ENCODE peak calls at places on chromosomes 3 and 15, in five cellular contexts. R is mucosa of descending colon, Y is lower leg skin, P is tibial artery, G is osteocyte. S is an unnamed sample.
A peak's percentile ranks its signal among the peaks of the same experiment; 100 is the strongest.

GRCh38 chr3:100992086-100993033 is 861 bp downstream of the ABI3BP start:
- DNase-seq in R (no peak), Y (no peak), P (no peak), G (no peak), S (no peak)

GRCh38 chr3:77530870-77531269 is 491.0 kb downstream of the ROBO2 start:
- DNase-seq in R (no peak), Y (no peak), P (no peak), G (no peak), S (no peak)

GRCh38 chr15:89654311-89654761 is 931 bp downstream of the KIF7 start:
- DNase-seq in R (no peak), Y (no peak), P (peak; percentile 19), G (no peak), S (no peak)

GRCh38 chr15:79539426-79539825 is 107.3 kb downstream of the MINAR1 start:
- DNase-seq in R (no peak), Y (no peak), P (no peak), G (no peak), S (no peak)

GRCh38 chr3:194281306-194281705 is 69.8 kb downstream of the CPN2 start:
- DNase-seq in R (no peak), Y (peak; percentile 66), P (peak; percentile 14), G (no peak), S (no peak)

GRCh38 chr15:62757535-62757934 is 285.0 kb upstream of the TPM1 start:
- DNase-seq in R (no peak), Y (no peak), P (no peak), G (no peak), S (no peak)

GRCh38 chr15:44812029-44812517 is 75.7 kb downstream of the TRIM69 start:
- DNase-seq in R (peak; percentile 87), Y (no peak), P (no peak), G (peak; percentile 56), S (no peak)

GRCh38 chr3:59558906-59559720 is 509.3 kb upstream of the CFAP20DC start:
- DNase-seq in R (no peak), Y (no peak), P (no peak), G (no peak), S (no peak)

GRCh38 chr3:142459096-142459495 is 11.3 kb upstream of the XRN1 start:
- DNase-seq in R (no peak), Y (no peak), P (no peak), G (no peak), S (no peak)

GRCh38 chr15:51325167-51325566 is 13.2 kb downstream of the CYP19A1 start:
- DNase-seq in R (no peak), Y (no peak), P (no peak), G (no peak), S (no peak)

GRCh38 chr3:187193181-187193580 is 4.1 kb upstream of the RTP1 start:
- DNase-seq in R (no peak), Y (no peak), P (no peak), G (no peak), S (no peak)

GRCh38 chr3:120622870-120623718 is 27.0 kb downstream of the NDUFB4 start:
- DNase-seq in R (no peak), Y (no peak), P (no peak), G (no peak), S (no peak)
- TF ChIP-seq CTCF in R (no peak), Y (no peak), P (no peak), G (peak; percentile 39), S (peak; percentile 75)

GRCh38 chr3:68861521-68861920 is 70.8 kb downstream of the TAFA4 start:
- DNase-seq in R (no peak), Y (no peak), P (no peak), G (no peak), S (no peak)

GRCh38 chr3:68866157-68866556 is 66.2 kb downstream of the TAFA4 start:
- DNase-seq in R (no peak), Y (no peak), P (no peak), G (no peak), S (no peak)
- TF ChIP-seq CTCF in R (no peak), Y (no peak), P (no peak), G (no peak), S (peak; percentile 44)

GRCh38 chr3:4986611-4987373 is 7.6 kb downstream of the BHLHE40 start:
- DNase-seq in R (peak; percentile 98), Y (peak; percentile 99), P (peak; percentile 96), G (peak; percentile 97), S (peak; percentile 90)
- TF ChIP-seq CTCF in R (no peak), Y (no peak), P (peak; percentile 7), G (no peak), S (no peak)

DNA sequence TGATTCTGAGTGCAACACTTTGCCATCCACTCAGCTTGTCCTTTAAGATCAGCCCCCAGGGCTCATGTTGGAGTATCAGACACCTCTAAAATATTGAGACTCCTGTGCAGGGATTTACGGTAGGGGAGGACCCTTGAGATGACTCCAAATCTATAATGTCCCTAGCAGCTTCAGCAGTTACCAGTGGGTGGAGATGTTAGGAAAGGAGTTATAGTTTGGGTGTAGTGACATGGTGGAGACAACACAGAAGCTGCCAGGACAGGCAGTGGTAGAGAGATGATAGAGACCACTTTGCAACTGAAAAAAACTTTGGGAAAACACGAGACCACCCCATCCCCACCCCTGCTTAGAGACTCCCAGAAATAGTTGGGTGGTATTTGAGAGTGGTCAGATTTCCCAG is 43.3 kb upstream of the GSK3B start:
- DNase-seq in R (no peak), Y (no peak), P (no peak), G (peak; percentile 23), S (no peak)
- TF ChIP-seq CTCF in R (no peak), Y (no peak), P (no peak), G (no peak), S (no peak)

DNA sequence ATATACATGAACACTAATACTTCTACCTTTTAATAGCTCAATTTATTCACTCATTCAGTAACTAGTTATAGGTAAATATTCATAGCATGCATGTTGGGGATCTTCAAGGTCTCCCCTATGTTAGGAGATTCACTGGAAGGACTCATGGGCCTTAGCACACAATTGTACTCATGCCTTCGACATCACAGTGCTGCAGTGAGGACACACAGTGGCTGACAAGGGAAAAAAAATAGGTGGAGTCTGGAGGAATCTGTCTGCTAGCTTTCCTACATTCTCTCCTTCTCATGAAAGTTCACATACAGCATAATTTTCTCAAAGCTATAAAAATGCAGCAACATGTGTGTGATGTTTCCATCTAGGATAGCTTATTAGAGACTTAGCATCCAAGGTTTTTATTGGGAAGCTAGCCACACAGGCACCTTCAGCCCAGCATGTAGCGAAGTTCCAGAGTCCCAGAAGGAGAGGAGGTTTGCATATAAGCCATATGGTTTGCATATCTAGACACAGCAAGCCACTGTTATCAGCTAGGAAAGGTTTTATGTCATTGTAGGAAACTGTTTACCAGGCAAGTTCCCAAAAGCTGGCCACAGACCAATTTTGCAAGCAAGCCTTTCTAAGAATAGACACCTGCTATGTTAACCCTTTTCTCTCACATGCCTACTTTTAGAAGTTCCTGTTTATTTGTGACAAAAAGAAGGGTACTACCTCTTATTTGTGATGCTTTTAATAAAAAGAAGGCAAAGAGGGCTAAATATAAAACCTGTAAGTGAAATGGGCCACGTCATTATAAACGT is 46.4 kb downstream of the MORC1 start:
- DNase-seq in R (no peak), Y (no peak), P (no peak), G (no peak), S (no peak)
- TF ChIP-seq CTCF in R (no peak), Y (no peak), P (no peak), G (no peak), S (no peak)